ENCODE peak calls at places on chromosome 1, in ten cellular contexts. H is caudate nucleus; B is stimulated activated CD8-positive, alpha-beta memory T cell treated with anti-CD3 and anti-CD28 coated beads, Interleukin-12 subunit alpha, Interleukin-12 subunit beta, amount 100 ng/mL, for 1 hour; J is heart left ventricle; N is NCI-H69; M is kidney epithelial cell; W is activated CD4-positive, alpha-beta T cell treated with anti-CD3 and anti-CD28 coated beads, Interleukin-2, amount 50 U/mL, for 24 hours; R is NCI-H1092 treated with DMSO at 0.1 percent for 48 hours; I is GM12865; F is globus pallidus. X is an unnamed sample.

GRCh38 chr1:180247061-180247460 is 17.0 kb downstream of the LHX4 start:
- DNase-seq in H (no peak), B (no peak), J (no peak), N (peak; percentile 33), M (no peak), W (no peak), R (no peak), I (peak; percentile 9), F (no peak), X (no peak)

GRCh38 chr1:36175137-36176095 is 19.5 kb downstream of the MAP7D1 start:
- DNase-seq in H (no peak), B (no peak), J (peak; percentile 83), N (peak; percentile 63), M (no peak), W (no peak), R (no peak), I (peak; percentile 59), F (no peak), X (no peak)

GRCh38 chr1:154998201-154998780 is 4.3 kb upstream of the ZBTB7B start:
- DNase-seq in H (no peak), B (no peak), J (no peak), N (no peak), M (no peak), W (no peak), R (no peak), I (no peak), F (no peak), X (no peak)

GRCh38 chr1:225254676-225255075 is 173.2 kb downstream of the LBR start:
- DNase-seq in H (no peak), B (no peak), J (no peak), N (no peak), M (no peak), W (no peak), R (no peak), I (no peak), F (no peak), X (no peak)

GRCh38 chr1:178371999-178372398 is 124.8 kb downstream of the CLEC20A start:
- DNase-seq in H (no peak), B (no peak), J (no peak), N (peak; percentile 5), M (no peak), W (no peak), R (no peak), I (no peak), F (no peak), X (no peak)

GRCh38 chr1:116496380-116496779 is 74.4 kb downstream of the CD58 start:
- DNase-seq in H (no peak), B (no peak), J (peak; percentile 66), N (peak; percentile 28), M (no peak), W (no peak), R (no peak), I (no peak), F (no peak), X (no peak)

GRCh38 chr1:159005676-159006075 is 4.0 kb upstream of the IFI16 start:
- DNase-seq in H (no peak), B (no peak), J (peak; percentile 39), N (no peak), M (no peak), W (no peak), R (no peak), I (no peak), F (no peak), X (no peak)

GRCh38 chr1:101148987-101149386 is 87.8 kb upstream of the S1PR1 start:
- DNase-seq in H (no peak), B (no peak), J (no peak), N (no peak), M (no peak), W (no peak), R (no peak), I (no peak), F (peak; percentile 24), X (no peak)

GRCh38 chr1:27602510-27603319 is 1.2 kb downstream of the AHDC1 start:
- DNase-seq in H (no peak), B (no peak), J (peak; percentile 76), N (peak; percentile 76), M (no peak), W (no peak), R (peak; percentile 62), I (no peak), F (peak; percentile 38), X (no peak)

GRCh38 chr1:227940791-227941241 is 6.9 kb downstream of the WNT9A start:
- DNase-seq in H (no peak), B (no peak), J (no peak), N (no peak), M (no peak), W (no peak), R (no peak), I (no peak), F (no peak), X (no peak)

GRCh38 chr1:205488074-205488723 is 16.3 kb upstream of the CDK18 start:
- DNase-seq in H (no peak), B (no peak), J (peak; percentile 63), N (peak; percentile 88), M (no peak), W (peak; percentile 20), R (peak; percentile 88), I (peak; percentile 59), F (peak; percentile 72), X (no peak)

GRCh38 chr1:227432181-227432535 is 113.9 kb upstream of the CDC42BPA start:
- DNase-seq in H (no peak), B (no peak), J (no peak), N (no peak), M (no peak), W (no peak), R (no peak), I (no peak), F (no peak), X (no peak)

GRCh38 chr1:167491586-167492408 is 26.5 kb downstream of the CD247 start:
- DNase-seq in H (no peak), B (no peak), J (no peak), N (peak; percentile 10), M (no peak), W (no peak), R (no peak), I (no peak), F (no peak), X (no peak)

GRCh38 chr1:32286763-32287162 is 5.1 kb upstream of the HDAC1 start:
- DNase-seq in H (no peak), B (no peak), J (no peak), N (no peak), M (no peak), W (no peak), R (no peak), I (no peak), F (no peak), X (no peak)

GRCh38 chr1:7434566-7434965 is 336.5 kb upstream of the VAMP3 start:
- DNase-seq in H (no peak), B (no peak), J (peak; percentile 7), N (no peak), M (no peak), W (no peak), R (no peak), I (no peak), F (no peak), X (no peak)

GRCh38 chr1:110482662-110483307 is 31.8 kb downstream of the PROK1 start:
- DNase-seq in H (no peak), B (no peak), J (no peak), N (peak; percentile 42), M (no peak), W (no peak), R (no peak), I (no peak), F (no peak), X (no peak)

GRCh38 chr1:192445849-192446489 is 129.2 kb downstream of the RGS21 start:
- DNase-seq in H (no peak), B (peak; percentile 41), J (peak; percentile 26), N (peak; percentile 38), M (no peak), W (peak; percentile 51), R (peak; percentile 54), I (peak; percentile 57), F (peak; percentile 30), X (no peak)

GRCh38 chr1:220156620-220157146 is 62.8 kb downstream of the IARS2 start:
- DNase-seq in H (no peak), B (no peak), J (no peak), N (no peak), M (no peak), W (no peak), R (no peak), I (no peak), F (no peak), X (no peak)

GRCh38 chr1:47986741-47987140 is 10.4 kb downstream of the TRABD2B start:
- DNase-seq in H (no peak), B (no peak), J (peak; percentile 67), N (peak; percentile 42), M (no peak), W (no peak), R (peak; percentile 52), I (no peak), F (no peak), X (no peak)

GRCh38 chr1:180918519-180918918 is 5.8 kb downstream of the KIAA1614 start:
- DNase-seq in H (no peak), B (no peak), J (no peak), N (no peak), M (no peak), W (no peak), R (no peak), I (no peak), F (no peak), X (no peak)

GRCh38 chr1:169361281-169361680 is 6.3 kb downstream of the NME7 start:
- DNase-seq in H (no peak), B (no peak), J (no peak), N (no peak), M (no peak), W (no peak), R (no peak), I (no peak), F (no peak), X (no peak)

GRCh38 chr1:46219551-46220520 is 16.7 kb downstream of the LURAP1 start:
- DNase-seq in H (no peak), B (no peak), J (no peak), N (peak; percentile 27), M (no peak), W (no peak), R (no peak), I (no peak), F (no peak), X (no peak)

GRCh38 chr1:100794719-100795645 is 75.4 kb downstream of the VCAM1 start:
- DNase-seq in H (no peak), B (no peak), J (no peak), N (peak; percentile 92), M (no peak), W (no peak), R (no peak), I (no peak), F (no peak), X (no peak)

GRCh38 chr1:58392083-58392482 is 154.4 kb downstream of the OMA1 start:
- DNase-seq in H (no peak), B (no peak), J (no peak), N (no peak), M (no peak), W (no peak), R (no peak), I (peak; percentile 34), F (no peak), X (no peak)

GRCh38 chr1:21308847-21309652 is 18.8 kb upstream of the ECE1 start:
- DNase-seq in H (no peak), B (no peak), J (peak; percentile 60), N (peak; percentile 84), M (no peak), W (no peak), R (peak; percentile 81), I (no peak), F (no peak), X (peak; percentile 64)

GRCh38 chr1:41791667-41792484 is 126.8 kb downstream of the HIVEP3 start:
- DNase-seq in H (no peak), B (no peak), J (no peak), N (no peak), M (no peak), W (peak; percentile 43), R (no peak), I (peak; percentile 37), F (no peak), X (no peak)

GRCh38 chr1:97297611-97298010 is 576.0 kb downstream of the PTBP2 start:
- DNase-seq in H (no peak), B (no peak), J (no peak), N (no peak), M (no peak), W (no peak), R (no peak), I (no peak), F (no peak), X (no peak)

GRCh38 chr1:11355594-11356467 is 82.8 kb downstream of the UBIAD1 start:
- DNase-seq in H (peak; percentile 43), B (no peak), J (no peak), N (peak; percentile 93), M (no peak), W (no peak), R (peak; percentile 96), I (no peak), F (peak; percentile 79), X (no peak)

X was measured in keratinocyte.